ENCODE peak calls at places on chromosome 6, in six cellular contexts. K is endothelial cell of umbilical vein, X is A549, Q is GM12878, B is HepG2, O is K562. C is an unnamed sample.

GRCh38 chr6:163588211-163588919 is 173.8 kb downstream of the QKI start:
- DNase-seq in O (no peak), K (no peak), Q (no peak), B (no peak), X (no peak), C (no peak)

GRCh38 chr6:39707962-39708683 is 17.1 kb downstream of the KIF6 start:
- DNase-seq in K (no peak), B (no peak), X (no peak), O (no peak), Q (no peak), C (no peak)

GRCh38 chr6:148398244-148398643 is 55.6 kb downstream of the SASH1 start:
- DNase-seq in B (no peak), Q (no peak), O (no peak), K (peak; percentile 95), X (no peak), C (no peak)

GRCh38 chr6:71404145-71404966 is 115.7 kb downstream of the OGFRL1 start:
- DNase-seq in X (peak; percentile 85), Q (no peak), B (peak; percentile 79), O (no peak), K (peak; percentile 94), C (no peak)

GRCh38 chr6:154403803-154404202 is 47.2 kb upstream of the IPCEF1 start:
- DNase-seq in O (no peak), Q (no peak), X (no peak), B (no peak), K (no peak), C (no peak)

GRCh38 chr6:141259832-141260231 is 872.9 kb upstream of the GJE1 start:
- DNase-seq in X (no peak), Q (no peak), O (no peak), K (no peak), B (no peak), C (no peak)

GRCh38 chr6:64477311-64477850 is 841.8 kb downstream of the PHF3 start:
- DNase-seq in X (no peak), Q (no peak), K (no peak), O (no peak), B (no peak), C (no peak)

GRCh38 chr6:72857791-72858190 is 235.9 kb downstream of the KCNQ5 start:
- DNase-seq in X (no peak), Q (no peak), B (no peak), O (no peak), K (peak; percentile 2), C (no peak)

GRCh38 chr6:123803862-123804681 is at the start of gene NKAIN2:
- DNase-seq in X (no peak), Q (no peak), B (no peak), O (no peak), K (peak; percentile 15), C (no peak)

GRCh38 chr6:148239777-148240462 is 102.7 kb upstream of the SASH1 start:
- DNase-seq in O (no peak), Q (no peak), K (no peak), B (no peak), X (no peak), C (no peak)

GRCh38 chr6:139539852-139540251 is 165.4 kb upstream of the CITED2 start:
- DNase-seq in Q (no peak), K (peak; percentile 13), X (peak; percentile 76), O (no peak), B (peak; percentile 52), C (no peak)

GRCh38 chr6:135871296-135871695 is 19.8 kb downstream of the PDE7B start:
- DNase-seq in K (no peak), Q (no peak), O (no peak), X (no peak), B (no peak), C (no peak)

GRCh38 chr6:5055118-5055517 is 30.0 kb upstream of the PPP1R3G start:
- DNase-seq in Q (no peak), K (no peak), X (no peak), B (no peak), O (no peak), C (no peak)

GRCh38 chr6:45305546-45305945 is 22.6 kb upstream of the RUNX2 start:
- DNase-seq in X (no peak), Q (no peak), K (no peak), O (no peak), B (no peak), C (no peak)

GRCh38 chr6:45314146-45314545 is 14.0 kb upstream of the RUNX2 start:
- DNase-seq in O (no peak), Q (no peak), K (no peak), B (no peak), X (no peak), C (no peak)

DNA sequence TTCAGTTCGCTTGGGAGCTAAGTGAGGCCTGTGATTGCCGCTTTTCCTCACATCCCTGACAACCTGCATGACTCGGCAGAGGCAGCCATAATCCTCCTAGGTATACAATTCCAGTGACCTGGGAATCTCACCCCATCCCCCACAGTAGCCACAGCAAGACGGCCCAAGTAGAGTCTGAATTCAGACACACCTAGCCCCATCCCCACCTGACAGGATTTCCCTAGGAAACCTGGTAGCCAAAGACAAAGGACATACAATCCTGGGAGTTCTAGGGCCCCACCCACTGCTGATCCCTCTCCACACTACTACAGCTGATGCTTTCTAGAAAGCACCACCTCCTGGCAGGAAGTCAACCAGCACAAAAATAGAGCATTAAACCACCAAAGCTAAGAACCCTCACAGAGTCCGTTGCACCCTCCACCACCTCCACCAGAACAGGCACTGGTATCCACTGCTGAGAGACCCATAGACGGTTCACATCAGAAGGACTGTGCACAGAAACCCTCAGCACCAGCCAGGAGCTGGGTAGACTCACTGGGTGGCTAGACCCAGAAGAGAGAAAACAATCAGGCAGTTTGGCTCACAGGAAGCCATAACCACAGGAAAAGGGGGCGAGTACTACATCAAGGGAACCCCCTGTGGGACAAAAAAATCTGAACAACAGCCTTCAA is 17.9 kb upstream of the RUNX2 start:
- DNase-seq in Q (no peak), B (no peak), O (no peak), X (no peak), K (no peak), C (peak; percentile 19)
- TF ChIP-seq MYC in Q (no peak), B (no peak), O (no peak), X (no peak), K (no peak), C (no peak)

DNA sequence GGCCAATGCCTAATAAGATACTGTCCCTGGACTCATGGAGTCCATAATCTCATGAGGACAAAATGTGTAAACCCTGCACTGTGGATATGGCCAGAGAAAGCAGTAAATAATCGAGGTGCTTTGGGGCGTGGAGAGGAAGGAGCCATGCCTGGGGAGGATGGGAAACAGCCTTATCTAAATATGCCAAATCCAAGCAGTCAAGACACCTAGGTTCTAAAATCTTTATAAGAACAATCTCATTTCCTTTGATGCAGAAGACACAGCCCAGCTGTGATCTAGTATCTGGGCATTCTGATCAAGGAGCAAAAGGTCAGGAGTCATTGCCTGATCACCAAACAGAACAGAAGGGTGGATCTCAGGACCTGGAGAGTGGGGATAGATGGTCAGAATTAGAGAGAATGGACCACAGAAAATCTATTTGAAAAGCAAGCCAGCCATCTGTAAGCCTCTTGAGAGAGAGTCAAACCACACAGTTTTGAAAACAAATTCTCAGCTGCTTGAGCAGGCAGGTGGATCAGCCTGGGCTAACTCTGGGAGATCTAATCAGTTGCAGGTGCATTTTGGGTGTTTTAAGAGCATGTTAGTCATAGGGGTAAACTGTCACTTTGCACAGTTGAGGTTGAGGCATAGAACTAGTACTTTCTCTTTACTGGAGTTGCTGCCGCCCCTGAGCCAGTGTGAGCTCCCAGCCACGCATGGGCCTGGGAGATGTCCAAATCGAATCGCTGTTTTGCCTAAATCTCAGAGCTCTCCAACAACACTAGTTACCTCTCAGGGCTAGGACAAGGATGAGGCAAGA is 130.8 kb upstream of the TNFAIP3 start:
- DNase-seq in Q (no peak), X (no peak), K (no peak), B (no peak), O (no peak), C (peak; percentile 54)
- TF ChIP-seq POLR2A in Q (peak; percentile 35), X (no peak), K (no peak), B (no peak), O (no peak), C (no peak)

GRCh38 chr6:112225691-112226090 is 28.7 kb downstream of the LAMA4 start:
- DNase-seq in X (no peak), Q (no peak), K (no peak), O (no peak), B (no peak), C (no peak)
- TF ChIP-seq MYC in X (no peak), Q (no peak), K (no peak), O (no peak), B (no peak), C (no peak)

DNA sequence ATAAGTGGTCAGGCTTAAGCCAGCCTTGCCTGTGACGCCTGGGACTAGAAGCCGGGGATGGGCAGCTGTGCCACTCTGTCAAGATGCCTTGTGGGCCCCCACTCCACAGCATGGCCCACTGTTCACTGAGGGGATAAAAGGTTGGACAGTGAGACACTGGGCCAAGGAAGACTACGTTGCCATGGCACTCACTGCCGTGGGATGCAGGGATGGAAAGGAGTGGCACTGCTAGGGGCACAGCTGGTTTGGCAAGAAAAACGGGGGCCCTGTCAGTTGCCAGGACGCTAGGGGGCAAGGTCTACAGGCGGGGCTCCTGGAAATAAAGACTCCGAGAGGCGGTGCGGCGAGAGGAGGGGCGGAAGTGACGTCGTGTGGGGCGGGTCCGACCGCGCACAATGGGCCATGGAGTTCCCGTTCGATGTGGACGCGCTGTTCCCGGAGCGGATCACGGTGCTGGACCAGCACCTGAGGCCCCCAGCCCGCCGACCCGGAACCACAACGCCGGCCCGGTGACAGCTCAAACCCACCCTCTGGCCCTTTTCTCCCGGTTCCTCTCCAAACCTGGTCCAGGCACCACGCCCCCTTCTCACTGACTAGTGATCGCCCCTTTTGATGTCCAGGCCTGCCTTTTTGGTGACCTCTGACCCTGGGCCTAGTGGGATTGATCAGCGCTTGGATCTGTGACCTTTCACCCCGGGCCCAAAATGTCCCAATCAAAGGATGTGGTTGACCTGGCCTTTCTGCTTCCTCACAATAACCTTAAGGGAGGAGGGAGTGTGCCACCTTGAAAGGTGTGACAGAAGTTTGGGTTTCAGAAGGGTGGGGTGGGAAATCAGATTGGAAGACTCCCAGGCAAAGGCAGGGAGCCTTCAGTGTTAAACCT is at the start of gene ATAT1:
- DNase-seq in Q (peak; percentile 36), B (peak; percentile 88), X (peak; percentile 80), O (peak; percentile 64), K (peak; percentile 89), C (peak; percentile 86)
- TF ChIP-seq POLR2A in Q (peak; percentile 97), B (peak; percentile 97), X (peak; percentile 80), O (peak; percentile 79), K (peak; percentile 97), C (peak; percentile 56)